ENCODE peak calls at places on chromosomes 3 and 15, in six cellular contexts. One of them, this sample, is unnamed.

GRCh38 chr15:45168751-45169551 is 18.8 kb downstream of the SHF start:
- DNase-seq in neural progenitor cell: no peak
- DNase-seq in foreskin fibroblast: no peak
- DNase-seq in hepatocyte: no peak
- DNase-seq in psoas muscle: no peak
- DNase-seq in A549: no peak
- DNase-seq in this sample: peak

GRCh38 chr15:89673162-89673506 is 6.0 kb downstream of the PLIN1 start:
- DNase-seq in hepatocyte: no peak
- DNase-seq in foreskin fibroblast: no peak
- DNase-seq in A549: peak
- DNase-seq in neural progenitor cell: peak
- DNase-seq in psoas muscle: no peak
- DNase-seq in this sample: peak

GRCh38 chr3:55668359-55668758 is 181.3 kb upstream of the WNT5A start:
- DNase-seq in A549: no peak
- DNase-seq in foreskin fibroblast: no peak
- DNase-seq in hepatocyte: no peak
- DNase-seq in neural progenitor cell: no peak
- DNase-seq in psoas muscle: no peak
- DNase-seq in this sample: no peak

GRCh38 chr15:47377465-47377864 is 339.8 kb upstream of the SEMA6D start:
- DNase-seq in foreskin fibroblast: no peak
- DNase-seq in A549: no peak
- DNase-seq in hepatocyte: no peak
- DNase-seq in neural progenitor cell: no peak
- DNase-seq in psoas muscle: no peak
- DNase-seq in this sample: no peak

GRCh38 chr3:104388624-104389023 is 978.1 kb upstream of the ALCAM start:
- DNase-seq in A549: no peak
- DNase-seq in psoas muscle: no peak
- DNase-seq in neural progenitor cell: no peak
- DNase-seq in foreskin fibroblast: no peak
- DNase-seq in hepatocyte: peak
- DNase-seq in this sample: peak

GRCh38 chr3:58349792-58350626 is 17.3 kb downstream of the PXK start:
- DNase-seq in psoas muscle: no peak
- DNase-seq in neural progenitor cell: no peak
- DNase-seq in foreskin fibroblast: peak
- DNase-seq in A549: no peak
- DNase-seq in hepatocyte: no peak
- DNase-seq in this sample: no peak

GRCh38 chr3:135966875-135967274 is 1.3 kb downstream of the PPP2R3A start:
- DNase-seq in hepatocyte: peak
- DNase-seq in psoas muscle: no peak
- DNase-seq in A549: no peak
- DNase-seq in foreskin fibroblast: no peak
- DNase-seq in neural progenitor cell: no peak
- DNase-seq in this sample: no peak

GRCh38 chr3:149151843-149152242 is 22.4 kb downstream of the HPS3 start:
- DNase-seq in hepatocyte: no peak
- DNase-seq in foreskin fibroblast: peak
- DNase-seq in psoas muscle: no peak
- DNase-seq in A549: no peak
- DNase-seq in neural progenitor cell: no peak
- DNase-seq in this sample: peak

GRCh38 chr15:67833504-67834248 is 6.2 kb downstream of the RNU6-1 start:
- DNase-seq in foreskin fibroblast: peak
- DNase-seq in psoas muscle: peak
- DNase-seq in neural progenitor cell: peak
- DNase-seq in hepatocyte: peak
- DNase-seq in A549: peak
- DNase-seq in this sample: peak

GRCh38 chr3:194203482-194204035 is 67.6 kb downstream of the HES1 start:
- DNase-seq in foreskin fibroblast: no peak
- DNase-seq in hepatocyte: no peak
- DNase-seq in A549: no peak
- DNase-seq in psoas muscle: no peak
- DNase-seq in neural progenitor cell: no peak
- DNase-seq in this sample: no peak

GRCh38 chr3:183484676-183485075 is 56.3 kb upstream of the MCF2L2 start:
- DNase-seq in foreskin fibroblast: no peak
- DNase-seq in hepatocyte: no peak
- DNase-seq in psoas muscle: no peak
- DNase-seq in A549: no peak
- DNase-seq in neural progenitor cell: no peak
- DNase-seq in this sample: no peak

GRCh38 chr3:64342940-64343691 is 117.8 kb upstream of the PRICKLE2 start:
- DNase-seq in psoas muscle: no peak
- DNase-seq in A549: peak
- DNase-seq in foreskin fibroblast: peak
- DNase-seq in hepatocyte: peak
- DNase-seq in neural progenitor cell: peak
- DNase-seq in this sample: no peak

GRCh38 chr3:74630602-74631001 is 16.1 kb upstream of the CNTN3 start:
- DNase-seq in A549: no peak
- DNase-seq in neural progenitor cell: no peak
- DNase-seq in hepatocyte: peak
- DNase-seq in foreskin fibroblast: peak
- DNase-seq in psoas muscle: no peak
- DNase-seq in this sample: no peak

GRCh38 chr3:98817546-98817945 is 54.4 kb downstream of the ST3GAL6 start:
- DNase-seq in foreskin fibroblast: no peak
- DNase-seq in A549: peak
- DNase-seq in neural progenitor cell: peak
- DNase-seq in hepatocyte: peak
- DNase-seq in psoas muscle: no peak
- DNase-seq in this sample: no peak

GRCh38 chr3:59764131-59764530 is 714.3 kb upstream of the CFAP20DC start:
- DNase-seq in neural progenitor cell: no peak
- DNase-seq in hepatocyte: no peak
- DNase-seq in psoas muscle: no peak
- DNase-seq in foreskin fibroblast: peak
- DNase-seq in A549: no peak
- DNase-seq in this sample: no peak

GRCh38 chr3:38542401-38543298 is 46.5 kb downstream of the EXOG start:
- DNase-seq in A549: no peak
- DNase-seq in psoas muscle: peak
- DNase-seq in foreskin fibroblast: peak
- DNase-seq in neural progenitor cell: no peak
- DNase-seq in hepatocyte: no peak
- DNase-seq in this sample: peak

GRCh38 chr15:67188551-67189218 is 65.8 kb downstream of the AAGAB start:
- DNase-seq in psoas muscle: no peak
- DNase-seq in neural progenitor cell: no peak
- DNase-seq in hepatocyte: peak
- DNase-seq in A549: no peak
- DNase-seq in foreskin fibroblast: peak
- DNase-seq in this sample: peak

GRCh38 chr3:194204036-194204792 is 68.3 kb downstream of the HES1 start:
- DNase-seq in hepatocyte: peak
- DNase-seq in neural progenitor cell: peak
- DNase-seq in psoas muscle: no peak
- DNase-seq in foreskin fibroblast: no peak
- DNase-seq in A549: peak
- DNase-seq in this sample: no peak

GRCh38 chr3:23749589-23749988 is 56.2 kb upstream of the UBE2E1 start:
- DNase-seq in psoas muscle: no peak
- DNase-seq in neural progenitor cell: no peak
- DNase-seq in A549: no peak
- DNase-seq in hepatocyte: no peak
- DNase-seq in foreskin fibroblast: no peak
- DNase-seq in this sample: no peak

GRCh38 chr3:194204793-194205065 is 68.8 kb downstream of the HES1 start:
- DNase-seq in A549: no peak
- DNase-seq in neural progenitor cell: peak
- DNase-seq in psoas muscle: no peak
- DNase-seq in hepatocyte: no peak
- DNase-seq in foreskin fibroblast: no peak
- DNase-seq in this sample: no peak

GRCh38 chr3:6679510-6679909 is 181.4 kb upstream of the GRM7 start:
- DNase-seq in A549: no peak
- DNase-seq in hepatocyte: no peak
- DNase-seq in foreskin fibroblast: no peak
- DNase-seq in neural progenitor cell: no peak
- DNase-seq in psoas muscle: no peak
- DNase-seq in this sample: no peak

GRCh38 chr3:3209057-3209456 is 29.6 kb upstream of the CRBN start:
- DNase-seq in foreskin fibroblast: no peak
- DNase-seq in A549: no peak
- DNase-seq in neural progenitor cell: no peak
- DNase-seq in hepatocyte: no peak
- DNase-seq in psoas muscle: no peak
- DNase-seq in this sample: no peak

GRCh38 chr15:37109151-37109912 is 9.0 kb upstream of the MEIS2 start:
- DNase-seq in psoas muscle: no peak
- DNase-seq in hepatocyte: no peak
- DNase-seq in neural progenitor cell: peak
- DNase-seq in foreskin fibroblast: no peak
- DNase-seq in A549: no peak
- DNase-seq in this sample: no peak

GRCh38 chr3:123883656-123884257 is 375 bp downstream of the MYLK start:
- DNase-seq in foreskin fibroblast: peak
- DNase-seq in psoas muscle: peak
- DNase-seq in neural progenitor cell: peak
- DNase-seq in hepatocyte: peak
- DNase-seq in A549: peak
- DNase-seq in this sample: no peak

GRCh38 chr3:159091936-159092335 is 290.1 kb downstream of the MFSD1 start:
- DNase-seq in foreskin fibroblast: peak
- DNase-seq in psoas muscle: no peak
- DNase-seq in A549: no peak
- DNase-seq in hepatocyte: no peak
- DNase-seq in neural progenitor cell: no peak
- DNase-seq in this sample: no peak
- TF ChIP-seq CTCF in foreskin fibroblast: no peak
- TF ChIP-seq CTCF in psoas muscle: no peak
- TF ChIP-seq CTCF in A549: no peak
- TF ChIP-seq CTCF in hepatocyte: no peak
- TF ChIP-seq CTCF in neural progenitor cell: no peak
- TF ChIP-seq CTCF in this sample: no peak

DNA sequence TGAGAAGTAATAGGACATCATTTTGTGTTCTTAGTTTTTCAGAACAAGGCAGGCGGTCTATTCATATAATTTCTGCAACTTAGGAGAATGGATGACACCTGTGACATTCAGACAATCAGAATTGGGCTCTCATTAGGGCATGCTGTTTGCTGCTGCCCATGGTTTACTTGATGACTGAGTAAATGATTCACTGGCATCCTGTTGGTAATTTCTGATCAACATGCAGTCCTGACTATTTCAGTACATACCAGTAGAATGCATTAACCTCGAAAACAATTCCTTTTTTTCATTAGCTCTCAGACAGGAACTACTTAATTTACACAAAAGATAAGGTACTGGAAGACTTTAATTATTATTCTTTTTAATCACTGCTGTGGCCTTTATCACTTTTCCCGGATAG is 641.6 kb downstream of the NSUN3 start:
- DNase-seq in foreskin fibroblast: no peak
- DNase-seq in psoas muscle: no peak
- DNase-seq in neural progenitor cell: no peak
- DNase-seq in hepatocyte: no peak
- DNase-seq in A549: no peak
- DNase-seq in this sample: no peak
- H3K4me3 ChIP-seq in foreskin fibroblast: no peak
- H3K4me3 ChIP-seq in psoas muscle: no peak
- H3K4me3 ChIP-seq in neural progenitor cell: no peak
- H3K4me3 ChIP-seq in hepatocyte: no peak
- H3K4me3 ChIP-seq in A549: no peak
- H3K4me3 ChIP-seq in this sample: no peak

GRCh38 chr3:107643038-107643883 is 120.5 kb downstream of the BBX start:
- DNase-seq in foreskin fibroblast: peak
- DNase-seq in hepatocyte: no peak
- DNase-seq in neural progenitor cell: peak
- DNase-seq in psoas muscle: no peak
- DNase-seq in A549: no peak
- DNase-seq in this sample: no peak
- TF ChIP-seq CTCF in foreskin fibroblast: no peak
- TF ChIP-seq CTCF in hepatocyte: peak
- TF ChIP-seq CTCF in neural progenitor cell: peak
- TF ChIP-seq CTCF in psoas muscle: no peak
- TF ChIP-seq CTCF in A549: peak
- TF ChIP-seq CTCF in this sample: peak

GRCh38 chr3:137769321-137770065 is 5.4 kb downstream of the SOX14 start:
- DNase-seq in A549: no peak
- DNase-seq in neural progenitor cell: peak
- DNase-seq in hepatocyte: no peak
- DNase-seq in psoas muscle: no peak
- DNase-seq in foreskin fibroblast: no peak
- DNase-seq in this sample: no peak

GRCh38 chr3:137770821-137771399 is 6.8 kb downstream of the SOX14 start:
- DNase-seq in A549: no peak
- DNase-seq in neural progenitor cell: peak
- DNase-seq in foreskin fibroblast: peak
- DNase-seq in hepatocyte: peak
- DNase-seq in psoas muscle: no peak
- DNase-seq in this sample: no peak

GRCh38 chr3:137772231-137772617 is 8.1 kb downstream of the SOX14 start:
- DNase-seq in hepatocyte: no peak
- DNase-seq in psoas muscle: no peak
- DNase-seq in A549: no peak
- DNase-seq in foreskin fibroblast: no peak
- DNase-seq in neural progenitor cell: no peak
- DNase-seq in this sample: no peak

GRCh38 chr3:137770066-137770805 is 6.1 kb downstream of the SOX14 start:
- DNase-seq in neural progenitor cell: peak
- DNase-seq in foreskin fibroblast: no peak
- DNase-seq in psoas muscle: no peak
- DNase-seq in hepatocyte: no peak
- DNase-seq in A549: no peak
- DNase-seq in this sample: no peak

DNA sequence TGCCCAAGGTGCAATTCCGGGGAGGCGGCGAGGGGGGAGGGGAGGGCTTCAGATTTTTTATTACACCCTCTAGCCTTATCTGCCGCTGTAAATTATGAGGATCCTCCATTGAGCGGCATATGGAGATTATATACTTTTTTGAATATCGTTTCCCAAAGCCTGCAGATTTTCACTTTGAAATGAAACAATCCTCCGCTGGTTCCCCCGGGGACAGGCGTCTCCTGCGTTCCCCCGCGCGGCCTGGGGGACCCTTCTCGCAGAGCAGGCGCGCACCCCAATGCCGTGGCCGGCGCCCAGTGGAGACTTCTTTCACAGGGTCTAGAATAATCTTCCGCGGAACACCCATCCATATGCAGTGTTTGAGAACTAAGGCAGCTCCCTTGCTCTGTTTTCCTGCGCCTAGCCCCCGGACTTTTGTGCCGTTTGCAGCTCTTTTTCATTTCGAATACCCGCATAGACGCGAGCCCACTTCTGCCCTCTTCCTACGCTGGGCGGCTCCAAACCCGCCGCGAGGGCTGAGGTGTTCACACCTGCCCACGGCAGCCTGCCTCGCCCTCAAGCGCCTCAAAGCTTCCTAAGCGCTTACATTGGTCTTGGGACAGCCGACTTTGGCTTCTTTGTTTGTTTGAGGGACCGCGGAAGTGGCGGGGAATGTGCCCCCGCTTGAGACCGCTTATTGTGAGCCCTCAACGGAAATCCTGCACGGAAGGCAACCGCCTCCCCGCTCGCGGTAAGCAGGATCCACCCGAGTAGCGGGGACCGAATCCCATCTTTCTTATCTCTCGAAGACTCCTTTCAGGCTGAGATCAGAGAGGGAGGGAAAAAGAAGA is 7.5 kb downstream of the SOX14 start:
- DNase-seq in foreskin fibroblast: peak
- DNase-seq in psoas muscle: no peak
- DNase-seq in hepatocyte: no peak
- DNase-seq in neural progenitor cell: peak
- DNase-seq in A549: no peak
- DNase-seq in this sample: no peak
- H3K4me3 ChIP-seq in foreskin fibroblast: no peak
- H3K4me3 ChIP-seq in psoas muscle: peak
- H3K4me3 ChIP-seq in hepatocyte: no peak
- H3K4me3 ChIP-seq in neural progenitor cell: peak
- H3K4me3 ChIP-seq in A549: peak
- H3K4me3 ChIP-seq in this sample: no peak

This sample was measured in BE2C.